ENCODE peak calls at places on chromosome 6, in six cellular contexts. One of them, this sample, is unnamed. For H3F3A, the result is how much of the 10 kb centered on the place peaks cover.

GRCh38 chr6:153130515-153131036 is 506 bp downstream of the RGS17 start:
- DNase-seq in SK-N-SH: peak
- DNase-seq in PC-9: no peak
- DNase-seq in GM23248: peak
- DNase-seq in neural progenitor cell: no peak
- DNase-seq in MM.1S: no peak
- DNase-seq in this sample: peak

GRCh38 chr6:87151786-87152527 is 3.4 kb upstream of the ZNF292 start:
- DNase-seq in SK-N-SH: peak
- DNase-seq in PC-9: no peak
- DNase-seq in GM23248: peak
- DNase-seq in neural progenitor cell: peak
- DNase-seq in MM.1S: peak
- DNase-seq in this sample: peak

GRCh38 chr6:156752666-156753301 is 24.4 kb upstream of the ARID1B start:
- DNase-seq in SK-N-SH: no peak
- DNase-seq in PC-9: no peak
- DNase-seq in GM23248: no peak
- DNase-seq in neural progenitor cell: no peak
- DNase-seq in MM.1S: no peak
- DNase-seq in this sample: peak

GRCh38 chr6:90523779-90524310 is 63.0 kb downstream of the MAP3K7 start:
- DNase-seq in SK-N-SH: no peak
- DNase-seq in PC-9: no peak
- DNase-seq in GM23248: no peak
- DNase-seq in neural progenitor cell: no peak
- DNase-seq in MM.1S: no peak
- DNase-seq in this sample: no peak

GRCh38 chr6:32177788-32178546 is at the start of gene RNF5:
- DNase-seq in SK-N-SH: peak
- DNase-seq in PC-9: peak
- DNase-seq in GM23248: peak
- DNase-seq in neural progenitor cell: peak
- DNase-seq in MM.1S: peak
- DNase-seq in this sample: peak

GRCh38 chr6:43702522-43703440 is 15.2 kb upstream of the MRPS18A start:
- DNase-seq in SK-N-SH: no peak
- DNase-seq in PC-9: peak
- DNase-seq in GM23248: peak
- DNase-seq in neural progenitor cell: peak
- DNase-seq in MM.1S: no peak
- DNase-seq in this sample: peak

GRCh38 chr6:6885521-6886088 is 222.2 kb upstream of the RREB1 start:
- DNase-seq in SK-N-SH: no peak
- DNase-seq in PC-9: no peak
- DNase-seq in GM23248: no peak
- DNase-seq in neural progenitor cell: no peak
- DNase-seq in MM.1S: no peak
- DNase-seq in this sample: no peak

GRCh38 chr6:138031850-138032249 is 75.4 kb downstream of the PERP start:
- DNase-seq in SK-N-SH: no peak
- DNase-seq in PC-9: no peak
- DNase-seq in GM23248: no peak
- DNase-seq in neural progenitor cell: no peak
- DNase-seq in MM.1S: no peak
- DNase-seq in this sample: no peak

GRCh38 chr6:19864285-19864684 is 27.1 kb downstream of the ID4 start:
- DNase-seq in SK-N-SH: no peak
- DNase-seq in PC-9: no peak
- DNase-seq in GM23248: no peak
- DNase-seq in neural progenitor cell: no peak
- DNase-seq in MM.1S: no peak
- DNase-seq in this sample: no peak

GRCh38 chr6:3328796-3329195 is 70.0 kb downstream of the PSMG4 start:
- DNase-seq in SK-N-SH: no peak
- DNase-seq in PC-9: no peak
- DNase-seq in GM23248: no peak
- DNase-seq in neural progenitor cell: no peak
- DNase-seq in MM.1S: no peak
- DNase-seq in this sample: no peak

GRCh38 chr6:123064038-123064437 is 68.0 kb downstream of the CLVS2 start:
- DNase-seq in SK-N-SH: no peak
- DNase-seq in PC-9: no peak
- DNase-seq in GM23248: no peak
- DNase-seq in neural progenitor cell: no peak
- DNase-seq in MM.1S: no peak
- DNase-seq in this sample: no peak

GRCh38 chr6:11366183-11366933 is 133.9 kb upstream of the NEDD9 start:
- DNase-seq in SK-N-SH: no peak
- DNase-seq in PC-9: no peak
- DNase-seq in GM23248: no peak
- DNase-seq in neural progenitor cell: no peak
- DNase-seq in MM.1S: peak
- DNase-seq in this sample: no peak

GRCh38 chr6:93592417-93592816 is 173.1 kb upstream of the EPHA7 start:
- DNase-seq in SK-N-SH: no peak
- DNase-seq in PC-9: no peak
- DNase-seq in GM23248: no peak
- DNase-seq in neural progenitor cell: no peak
- DNase-seq in MM.1S: no peak
- DNase-seq in this sample: no peak

GRCh38 chr6:79544939-79545450 is 7.8 kb upstream of the LCA5 start:
- DNase-seq in SK-N-SH: peak
- DNase-seq in PC-9: peak
- DNase-seq in GM23248: peak
- DNase-seq in neural progenitor cell: peak
- DNase-seq in MM.1S: peak
- DNase-seq in this sample: peak

GRCh38 chr6:73923899-73924485 is 228.0 kb downstream of the CD109 start:
- DNase-seq in SK-N-SH: no peak
- DNase-seq in PC-9: no peak
- DNase-seq in GM23248: peak
- DNase-seq in neural progenitor cell: no peak
- DNase-seq in MM.1S: no peak
- DNase-seq in this sample: no peak

GRCh38 chr6:99603421-99604160 is 3.0 kb upstream of the PRDM13 start:
- DNase-seq in SK-N-SH: peak
- DNase-seq in PC-9: no peak
- DNase-seq in GM23248: peak
- DNase-seq in neural progenitor cell: peak
- DNase-seq in MM.1S: no peak
- DNase-seq in this sample: peak

GRCh38 chr6:146981981-146982380 is 222.2 kb upstream of the STXBP5 start:
- DNase-seq in SK-N-SH: no peak
- DNase-seq in PC-9: no peak
- DNase-seq in GM23248: no peak
- DNase-seq in neural progenitor cell: no peak
- DNase-seq in MM.1S: no peak
- DNase-seq in this sample: no peak

GRCh38 chr6:8481727-8482126 is 46.4 kb upstream of the SLC35B3 start:
- DNase-seq in SK-N-SH: no peak
- DNase-seq in PC-9: no peak
- DNase-seq in GM23248: peak
- DNase-seq in neural progenitor cell: peak
- DNase-seq in MM.1S: peak
- DNase-seq in this sample: peak

GRCh38 chr6:57224769-57225515 is 2.8 kb upstream of the RAB23 start:
- DNase-seq in SK-N-SH: no peak
- DNase-seq in PC-9: no peak
- DNase-seq in GM23248: peak
- DNase-seq in neural progenitor cell: no peak
- DNase-seq in MM.1S: no peak
- DNase-seq in this sample: no peak

GRCh38 chr6:163162874-163163213 is 251.7 kb upstream of the QKI start:
- DNase-seq in SK-N-SH: no peak
- DNase-seq in PC-9: no peak
- DNase-seq in GM23248: no peak
- DNase-seq in neural progenitor cell: no peak
- DNase-seq in MM.1S: no peak
- DNase-seq in this sample: no peak

GRCh38 chr6:107386340-107386739 is 73.0 kb downstream of the PDSS2 start:
- DNase-seq in SK-N-SH: no peak
- DNase-seq in PC-9: peak
- DNase-seq in GM23248: peak
- DNase-seq in neural progenitor cell: no peak
- DNase-seq in MM.1S: no peak
- DNase-seq in this sample: no peak

GRCh38 chr6:168232046-168232445 is 87.5 kb downstream of the DACT2 start:
- DNase-seq in SK-N-SH: no peak
- DNase-seq in PC-9: no peak
- DNase-seq in GM23248: no peak
- DNase-seq in neural progenitor cell: no peak
- DNase-seq in MM.1S: no peak
- DNase-seq in this sample: no peak

GRCh38 chr6:136063095-136063494 is 187.0 kb downstream of the MTFR2 start:
- DNase-seq in SK-N-SH: no peak
- DNase-seq in PC-9: no peak
- DNase-seq in GM23248: no peak
- DNase-seq in neural progenitor cell: no peak
- DNase-seq in MM.1S: no peak
- DNase-seq in this sample: no peak

GRCh38 chr6:129203190-129203900 is 320.4 kb downstream of the LAMA2 start:
- DNase-seq in SK-N-SH: no peak
- DNase-seq in PC-9: peak
- DNase-seq in GM23248: no peak
- DNase-seq in neural progenitor cell: no peak
- DNase-seq in MM.1S: no peak
- DNase-seq in this sample: no peak

DNA sequence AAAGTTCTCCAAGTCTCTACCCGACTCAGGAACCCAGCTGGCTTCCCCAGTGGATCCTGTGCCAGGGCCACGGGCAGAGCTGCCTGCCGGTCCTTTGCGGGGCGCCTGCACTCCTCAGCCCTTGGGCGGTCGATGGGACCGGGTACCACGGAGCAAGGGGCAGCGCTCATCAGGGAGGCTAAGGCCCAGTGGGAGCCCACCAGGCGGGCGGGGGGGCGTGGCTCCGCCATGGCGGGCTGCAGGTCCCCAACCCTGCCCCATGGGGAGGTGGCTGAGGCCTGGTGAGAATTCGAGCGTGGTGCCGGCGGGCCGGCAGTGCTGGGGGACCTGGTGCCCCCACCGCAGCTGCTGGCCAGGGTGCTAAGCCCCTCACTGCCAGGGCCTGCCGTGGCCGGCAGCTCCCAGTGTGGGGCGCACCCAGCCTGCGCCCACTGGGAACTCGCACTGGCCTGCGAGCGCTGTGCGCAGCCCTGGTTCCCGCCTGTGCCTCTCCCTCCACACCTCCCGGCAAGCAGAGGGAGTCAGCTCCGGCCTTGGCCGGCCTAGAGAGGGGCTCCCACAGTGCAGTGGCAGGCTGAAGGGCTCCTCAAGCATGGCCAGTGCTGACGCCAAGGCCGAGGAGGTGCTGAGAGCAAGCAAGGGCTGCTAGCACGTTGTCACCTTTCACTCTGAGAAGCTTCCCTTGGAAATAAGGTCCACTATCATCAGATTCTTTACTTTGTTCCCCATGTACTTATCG is 14.8 kb upstream of the ELOVL5 start:
- DNase-seq in SK-N-SH: no peak
- DNase-seq in PC-9: no peak
- DNase-seq in GM23248: no peak
- DNase-seq in neural progenitor cell: no peak
- DNase-seq in MM.1S: no peak
- DNase-seq in this sample: no peak
- H3F3A ChIP-seq in SK-N-SH: under half
- H3F3A ChIP-seq in PC-9: under half
- H3F3A ChIP-seq in GM23248: under half
- H3F3A ChIP-seq in neural progenitor cell: under half
- H3F3A ChIP-seq in MM.1S: under half
- H3F3A ChIP-seq in this sample: under half

DNA sequence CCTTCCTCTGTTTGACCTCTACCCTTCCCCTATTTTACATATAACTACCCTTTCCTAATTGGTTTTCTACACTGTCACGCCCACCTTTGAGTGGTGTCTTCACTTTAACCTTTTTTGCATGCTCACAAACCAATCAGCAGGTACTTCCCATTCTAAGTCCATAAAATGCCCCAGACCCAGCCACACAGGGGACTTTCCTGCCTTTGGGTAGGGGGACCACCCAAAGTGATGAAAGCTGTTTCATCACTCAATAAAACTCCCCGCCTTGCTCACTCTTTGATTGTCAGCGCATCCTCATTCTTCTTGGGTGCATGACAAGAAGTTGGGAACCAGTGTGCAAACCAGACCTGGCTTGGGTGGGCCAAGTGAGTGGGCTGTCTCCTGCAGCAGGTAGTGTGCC is 20.5 kb upstream of the SNRPC start:
- DNase-seq in SK-N-SH: no peak
- DNase-seq in PC-9: no peak
- DNase-seq in GM23248: no peak
- DNase-seq in neural progenitor cell: no peak
- DNase-seq in MM.1S: no peak
- DNase-seq in this sample: peak
- H3F3A ChIP-seq in SK-N-SH: under half
- H3F3A ChIP-seq in PC-9: under half
- H3F3A ChIP-seq in GM23248: under half
- H3F3A ChIP-seq in neural progenitor cell: under half
- H3F3A ChIP-seq in MM.1S: under half
- H3F3A ChIP-seq in this sample: under half

GRCh38 chr6:119303164-119303887 is 46.2 kb downstream of the MAN1A1 start:
- DNase-seq in SK-N-SH: no peak
- DNase-seq in PC-9: no peak
- DNase-seq in GM23248: no peak
- DNase-seq in neural progenitor cell: no peak
- DNase-seq in MM.1S: no peak
- DNase-seq in this sample: no peak

GRCh38 chr6:119297049-119297448 is 52.5 kb downstream of the MAN1A1 start:
- DNase-seq in SK-N-SH: no peak
- DNase-seq in PC-9: no peak
- DNase-seq in GM23248: no peak
- DNase-seq in neural progenitor cell: no peak
- DNase-seq in MM.1S: no peak
- DNase-seq in this sample: no peak

GRCh38 chr6:119299694-119300093 is 49.9 kb downstream of the MAN1A1 start:
- DNase-seq in SK-N-SH: no peak
- DNase-seq in PC-9: no peak
- DNase-seq in GM23248: no peak
- DNase-seq in neural progenitor cell: no peak
- DNase-seq in MM.1S: no peak
- DNase-seq in this sample: no peak

GRCh38 chr6:119306396-119306968 is 43.1 kb downstream of the MAN1A1 start:
- DNase-seq in SK-N-SH: no peak
- DNase-seq in PC-9: peak
- DNase-seq in GM23248: no peak
- DNase-seq in neural progenitor cell: no peak
- DNase-seq in MM.1S: no peak
- DNase-seq in this sample: no peak

GRCh38 chr6:119301429-119301828 is 48.1 kb downstream of the MAN1A1 start:
- DNase-seq in SK-N-SH: no peak
- DNase-seq in PC-9: no peak
- DNase-seq in GM23248: no peak
- DNase-seq in neural progenitor cell: no peak
- DNase-seq in MM.1S: no peak
- DNase-seq in this sample: no peak
- H3F3A ChIP-seq in SK-N-SH: under half
- H3F3A ChIP-seq in PC-9: under half
- H3F3A ChIP-seq in GM23248: under half
- H3F3A ChIP-seq in neural progenitor cell: under half
- H3F3A ChIP-seq in MM.1S: under half
- H3F3A ChIP-seq in this sample: under half

GRCh38 chr6:158764188-158764849 is 54.8 kb downstream of the EZR start:
- DNase-seq in SK-N-SH: no peak
- DNase-seq in PC-9: peak
- DNase-seq in GM23248: no peak
- DNase-seq in neural progenitor cell: no peak
- DNase-seq in MM.1S: no peak
- DNase-seq in this sample: no peak
- H3F3A ChIP-seq in SK-N-SH: under half
- H3F3A ChIP-seq in PC-9: half or more
- H3F3A ChIP-seq in GM23248: under half
- H3F3A ChIP-seq in neural progenitor cell: under half
- H3F3A ChIP-seq in MM.1S: under half
- H3F3A ChIP-seq in this sample: half or more

This sample was measured in GM23338.